ENCODE peak calls at places on chromosomes 1 and 21, in four cellular contexts. Q is HepG2, Z is GM12878, N is K562. F is an unnamed sample.

GRCh38 chr1:247370786-247371732 is 39.4 kb upstream of the ZNF496 start:
- DNase-seq in Q (no peak), Z (no peak), N (no peak), F (no peak)

GRCh38 chr1:3564921-3565831 is 46.1 kb downstream of the MEGF6 start:
- DNase-seq in Q (no peak), Z (no peak), N (peak; percentile 84), F (peak; percentile 79)

GRCh38 chr21:14911351-14911750 is 153.4 kb downstream of the NRIP1 start:
- DNase-seq in Q (no peak), Z (no peak), N (no peak), F (no peak)

GRCh38 chr1:234997201-234998173 is 131.2 kb downstream of the TOMM20 start:
- DNase-seq in Q (peak; percentile 94), Z (no peak), N (no peak), F (no peak)

GRCh38 chr1:201756411-201756810 is 72.5 kb upstream of the IPO9 start:
- DNase-seq in Q (no peak), Z (no peak), N (no peak), F (no peak)

GRCh38 chr1:45205910-45206721 is at the start of gene ZSWIM5:
- DNase-seq in Q (peak; percentile 48), Z (no peak), N (peak; percentile 57), F (peak; percentile 77)

GRCh38 chr1:164754088-164754600 is 195.2 kb downstream of the PBX1 start:
- DNase-seq in Q (no peak), Z (no peak), N (no peak), F (no peak)

GRCh38 chr1:243786546-243786945 is 63.5 kb downstream of the AKT3 start:
- DNase-seq in Q (no peak), Z (no peak), N (no peak), F (no peak)

GRCh38 chr21:38376235-38376634 is 119.4 kb downstream of the KCNJ15 start:
- DNase-seq in Q (no peak), Z (no peak), N (no peak), F (no peak)

GRCh38 chr1:14390816-14391215 is 207.7 kb upstream of the KAZN start:
- DNase-seq in Q (no peak), Z (no peak), N (no peak), F (no peak)

GRCh38 chr1:230084408-230085177 is 17.6 kb downstream of the GALNT2 start:
- DNase-seq in Q (peak; percentile 59), Z (no peak), N (no peak), F (no peak)

DNA sequence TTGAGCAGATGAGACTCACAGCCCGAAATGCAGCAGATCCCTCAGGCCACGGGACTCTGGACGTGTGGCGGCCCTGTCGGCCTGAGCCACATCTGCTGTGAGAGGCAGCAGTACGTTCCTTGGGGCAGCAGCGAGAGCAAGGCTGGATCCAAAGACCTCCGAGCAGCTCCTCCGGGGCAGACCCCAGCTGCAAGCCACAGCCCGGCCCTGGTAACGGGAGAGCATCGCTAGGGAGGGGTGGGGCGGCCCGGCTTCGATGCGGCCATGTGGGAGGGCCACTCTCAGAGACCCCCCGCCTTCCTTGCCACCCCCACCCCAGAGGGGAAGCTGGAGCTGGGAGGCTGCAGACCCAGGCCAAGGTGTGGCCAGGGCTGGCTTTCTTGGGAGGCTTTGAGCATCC is 17.8 kb downstream of the PRKCZ start:
- DNase-seq in Q (no peak), Z (no peak), N (no peak), F (no peak)
- TF ChIP-seq BHLHE40 in Q (no peak), Z (no peak), N (no peak), F (no peak)

GRCh38 chr1:30047576-30047975 is 675.8 kb downstream of the MATN1 start:
- DNase-seq in Q (no peak), Z (no peak), N (no peak), F (no peak)

GRCh38 chr1:30051777-30052176 is 671.6 kb downstream of the MATN1 start:
- DNase-seq in Q (no peak), Z (no peak), N (no peak), F (no peak)

GRCh38 chr1:30052178-30052577 is 671.2 kb downstream of the MATN1 start:
- DNase-seq in Q (no peak), Z (no peak), N (no peak), F (peak; percentile 47)

GRCh38 chr1:30048905-30049304 is 674.5 kb downstream of the MATN1 start:
- DNase-seq in Q (no peak), Z (no peak), N (no peak), F (no peak)

DNA sequence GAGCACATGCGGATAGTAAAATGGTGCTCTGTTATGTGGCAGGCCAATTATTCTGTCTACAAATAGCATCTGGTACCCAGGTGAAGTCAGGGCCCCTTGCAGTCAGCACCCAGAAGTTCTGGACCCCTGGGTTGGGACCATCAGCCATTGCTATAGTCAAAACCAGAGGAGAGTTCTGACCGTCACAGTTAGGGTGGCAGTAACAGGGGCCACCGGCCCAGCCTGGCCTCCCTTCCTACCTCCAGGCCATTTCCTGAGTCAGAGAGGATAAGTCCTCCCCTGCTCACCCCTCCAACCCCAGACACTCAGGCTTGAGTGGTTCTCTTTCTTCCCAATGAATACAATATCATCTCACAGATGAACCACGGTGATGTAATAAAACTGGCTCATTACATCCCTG is 673.6 kb downstream of the MATN1 start:
- DNase-seq in Q (no peak), Z (no peak), N (no peak), F (no peak)
- TF ChIP-seq FOXM1 in Q (no peak), Z (no peak), N (no peak), F (no peak)

GRCh38 chr1:167440776-167441175 is 77.6 kb downstream of the CD247 start:
- DNase-seq in Q (no peak), Z (no peak), N (no peak), F (no peak)

GRCh38 chr1:167438171-167439138 is 79.9 kb downstream of the CD247 start:
- DNase-seq in Q (no peak), Z (no peak), N (peak; percentile 10), F (no peak)

GRCh38 chr1:167441222-167441621 is 77.1 kb downstream of the CD247 start:
- DNase-seq in Q (no peak), Z (no peak), N (no peak), F (no peak)

GRCh38 chr1:167440345-167440744 is 78.0 kb downstream of the CD247 start:
- DNase-seq in Q (no peak), Z (no peak), N (no peak), F (no peak)

DNA sequence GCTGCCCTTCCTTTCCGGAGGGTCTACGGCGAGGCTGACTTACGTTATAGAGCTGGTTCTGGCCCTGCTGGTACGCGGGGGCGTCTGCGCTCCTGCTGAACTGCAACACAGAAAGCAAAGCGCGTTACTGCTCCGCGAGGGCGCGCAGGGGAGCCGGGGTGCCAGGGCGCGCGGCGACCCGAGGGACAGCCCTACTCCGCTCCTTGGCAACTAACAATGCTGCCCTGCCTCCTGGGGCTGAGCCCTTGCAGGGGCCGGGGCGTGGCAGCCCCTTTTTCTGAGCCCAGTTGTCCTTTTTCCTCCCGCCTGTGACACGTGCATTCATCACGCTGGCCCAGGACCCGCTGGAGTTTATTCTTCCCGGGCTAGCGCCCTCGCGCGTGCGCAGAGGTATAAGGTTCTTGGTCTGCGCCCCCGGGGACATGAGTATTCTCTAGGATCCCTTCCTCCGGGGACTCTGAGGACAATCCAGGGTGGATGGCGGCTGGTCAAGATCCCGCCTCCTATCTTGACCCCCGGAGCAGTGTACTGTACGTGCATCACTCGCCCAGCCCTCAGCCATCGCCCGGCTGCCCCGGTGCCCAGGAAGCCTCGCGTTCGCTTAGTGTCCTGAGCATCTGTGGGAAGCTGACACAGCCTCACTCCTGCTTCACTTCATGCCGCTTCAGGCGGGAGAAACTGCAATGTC is 78.9 kb downstream of the CD247 start:
- DNase-seq in Q (peak; percentile 20), Z (no peak), N (peak; percentile 64), F (no peak)
- TF ChIP-seq BHLHE40 in Q (no peak), Z (no peak), N (no peak), F (no peak)

GRCh38 chr1:200437556-200438203 is 27.8 kb upstream of the ZNF281 start:
- DNase-seq in Q (no peak), Z (no peak), N (no peak), F (no peak)
- TF ChIP-seq FOXM1 in Q (no peak), Z (no peak), N (no peak), F (no peak)